ENCODE peak calls at places on chromosomes 12 and 14, in eight cellular contexts. F is astrocyte; E is PC-3; M is upper lobe of right lung; Q is CD4-positive, CD25-positive, alpha-beta regulatory T cell; I is ovary; G is iPS DF 6.9; Z is naive thymus-derived CD4-positive, alpha-beta T cell. A is an unnamed sample. For H3K4me1, the result is how much of the 10 kb centered on the place peaks cover.

GRCh38 chr12:2776129-2776806 is 18.5 kb upstream of the FKBP4 start:
- DNase-seq in F (no peak), E (no peak), M (no peak), Q (no peak), I (no peak), G (no peak), Z (no peak), A (no peak)

GRCh38 chr14:21192875-21193535 is 37.1 kb upstream of the OR5AU1 start:
- DNase-seq in F (peak), E (no peak), M (no peak), Q (no peak), I (no peak), G (no peak), Z (no peak), A (no peak)

GRCh38 chr12:94062796-94063635 is 85.4 kb upstream of the PLXNC1 start:
- DNase-seq in F (no peak), E (no peak), M (peak), Q (no peak), I (no peak), G (no peak), Z (no peak), A (no peak)

GRCh38 chr14:61329478-61330051 is 8.2 kb downstream of the PRKCH start:
- DNase-seq in F (no peak), E (no peak), M (no peak), Q (no peak), I (no peak), G (no peak), Z (no peak), A (no peak)

GRCh38 chr14:50773632-50774541 is 57.1 kb downstream of the NIN start:
- DNase-seq in F (peak), E (peak), M (no peak), Q (no peak), I (no peak), G (peak), Z (no peak), A (no peak)

GRCh38 chr12:203462-204260 is 10.3 kb downstream of the SLC6A12 start:
- DNase-seq in F (no peak), E (no peak), M (no peak), Q (no peak), I (peak), G (no peak), Z (no peak), A (peak)

GRCh38 chr12:105622846-105623245 is 292.4 kb downstream of the C12orf75 start:
- DNase-seq in F (no peak), E (no peak), M (no peak), Q (no peak), I (no peak), G (no peak), Z (no peak), A (no peak)

GRCh38 chr12:3137814-3138445 is 60.8 kb downstream of the TSPAN9 start:
- DNase-seq in F (no peak), E (no peak), M (no peak), Q (no peak), I (no peak), G (no peak), Z (no peak), A (no peak)

GRCh38 chr12:13390381-13390856 is 193.9 kb downstream of the EMP1 start:
- DNase-seq in F (peak), E (peak), M (peak), Q (no peak), I (peak), G (no peak), Z (no peak), A (peak)

GRCh38 chr14:70901218-70901772 is 6.0 kb upstream of the PCNX1 start:
- DNase-seq in F (peak), E (no peak), M (no peak), Q (no peak), I (no peak), G (no peak), Z (no peak), A (no peak)

GRCh38 chr14:100290607-100291304 is 15.5 kb downstream of the SLC25A29 start:
- DNase-seq in F (no peak), E (no peak), M (peak), Q (no peak), I (no peak), G (no peak), Z (no peak), A (no peak)

GRCh38 chr12:75917704-75918103 is 113.9 kb downstream of the PHLDA1 start:
- DNase-seq in F (no peak), E (no peak), M (no peak), Q (no peak), I (no peak), G (no peak), Z (no peak), A (no peak)

GRCh38 chr14:80946187-80946586 is 4.6 kb upstream of the CEP128 start:
- DNase-seq in F (no peak), E (peak), M (no peak), Q (no peak), I (no peak), G (no peak), Z (no peak), A (no peak)

GRCh38 chr12:13178568-13179158 is 17.9 kb upstream of the EMP1 start:
- DNase-seq in F (no peak), E (no peak), M (no peak), Q (no peak), I (peak), G (no peak), Z (no peak), A (peak)

GRCh38 chr12:80268924-80269749 is 169.8 kb downstream of the OTOGL start:
- DNase-seq in F (peak), E (peak), M (no peak), Q (no peak), I (no peak), G (no peak), Z (no peak), A (no peak)

GRCh38 chr12:8658361-8658760 is 4.3 kb downstream of the MFAP5 start:
- DNase-seq in F (peak), E (peak), M (no peak), Q (no peak), I (no peak), G (no peak), Z (no peak), A (no peak)

GRCh38 chr12:76422154-76422877 is 74.1 kb upstream of the BBS10 start:
- DNase-seq in F (peak), E (no peak), M (no peak), Q (no peak), I (no peak), G (no peak), Z (no peak), A (no peak)

GRCh38 chr12:42166501-42166900 is 21.8 kb upstream of the GXYLT1 start:
- DNase-seq in F (peak), E (no peak), M (no peak), Q (no peak), I (no peak), G (no peak), Z (no peak), A (no peak)

GRCh38 chr12:94714378-94714777 is 64.0 kb upstream of the TMCC3 start:
- DNase-seq in F (peak), E (peak), M (no peak), Q (no peak), I (no peak), G (no peak), Z (no peak), A (no peak)

GRCh38 chr12:68416350-68416749 is 84.2 kb upstream of the MDM1 start:
- DNase-seq in F (no peak), E (no peak), M (no peak), Q (no peak), I (no peak), G (no peak), Z (no peak), A (no peak)

GRCh38 chr14:51967521-51967920 is 21.8 kb upstream of the RTRAF start:
- DNase-seq in F (no peak), E (no peak), M (no peak), Q (no peak), I (no peak), G (no peak), Z (no peak), A (no peak)

GRCh38 chr12:117441751-117442150 is 80.3 kb upstream of the NOS1 start:
- DNase-seq in F (peak), E (peak), M (no peak), Q (no peak), I (no peak), G (no peak), Z (no peak), A (peak)

GRCh38 chr12:84727964-84728363 is 184.6 kb downstream of the SLC6A15 start:
- DNase-seq in F (peak), E (peak), M (no peak), Q (no peak), I (no peak), G (no peak), Z (no peak), A (no peak)

GRCh38 chr12:46459881-46460545 is 87.4 kb upstream of the SLC38A2 start:
- DNase-seq in F (no peak), E (no peak), M (no peak), Q (no peak), I (peak), G (no peak), Z (no peak), A (no peak)

GRCh38 chr14:74531467-74531866 is 37.9 kb downstream of the ISCA2 start:
- DNase-seq in F (no peak), E (peak), M (no peak), Q (no peak), I (no peak), G (peak), Z (no peak), A (peak)

GRCh38 chr12:28130625-28131598 is 59.3 kb upstream of the CCDC91 start:
- DNase-seq in F (peak), E (peak), M (no peak), Q (no peak), I (peak), G (no peak), Z (no peak), A (peak)

GRCh38 chr14:23929822-23930294 is 23.7 kb upstream of the DHRS4 start:
- DNase-seq in F (peak), E (peak), M (peak), Q (peak), I (peak), G (peak), Z (peak), A (peak)

GRCh38 chr12:124592050-124592449 is 24.6 kb upstream of the NCOR2 start:
- DNase-seq in F (peak), E (peak), M (no peak), Q (no peak), I (peak), G (no peak), Z (no peak), A (peak)

GRCh38 chr14:68927956-68928675 is 51.0 kb downstream of the ACTN1 start:
- DNase-seq in F (no peak), E (no peak), M (no peak), Q (no peak), I (no peak), G (no peak), Z (peak), A (no peak)
- H3K27ac ChIP-seq in F (no peak), E (no peak), M (peak), Q (no peak), I (no peak), G (no peak), Z (peak), A (no peak)

DNA sequence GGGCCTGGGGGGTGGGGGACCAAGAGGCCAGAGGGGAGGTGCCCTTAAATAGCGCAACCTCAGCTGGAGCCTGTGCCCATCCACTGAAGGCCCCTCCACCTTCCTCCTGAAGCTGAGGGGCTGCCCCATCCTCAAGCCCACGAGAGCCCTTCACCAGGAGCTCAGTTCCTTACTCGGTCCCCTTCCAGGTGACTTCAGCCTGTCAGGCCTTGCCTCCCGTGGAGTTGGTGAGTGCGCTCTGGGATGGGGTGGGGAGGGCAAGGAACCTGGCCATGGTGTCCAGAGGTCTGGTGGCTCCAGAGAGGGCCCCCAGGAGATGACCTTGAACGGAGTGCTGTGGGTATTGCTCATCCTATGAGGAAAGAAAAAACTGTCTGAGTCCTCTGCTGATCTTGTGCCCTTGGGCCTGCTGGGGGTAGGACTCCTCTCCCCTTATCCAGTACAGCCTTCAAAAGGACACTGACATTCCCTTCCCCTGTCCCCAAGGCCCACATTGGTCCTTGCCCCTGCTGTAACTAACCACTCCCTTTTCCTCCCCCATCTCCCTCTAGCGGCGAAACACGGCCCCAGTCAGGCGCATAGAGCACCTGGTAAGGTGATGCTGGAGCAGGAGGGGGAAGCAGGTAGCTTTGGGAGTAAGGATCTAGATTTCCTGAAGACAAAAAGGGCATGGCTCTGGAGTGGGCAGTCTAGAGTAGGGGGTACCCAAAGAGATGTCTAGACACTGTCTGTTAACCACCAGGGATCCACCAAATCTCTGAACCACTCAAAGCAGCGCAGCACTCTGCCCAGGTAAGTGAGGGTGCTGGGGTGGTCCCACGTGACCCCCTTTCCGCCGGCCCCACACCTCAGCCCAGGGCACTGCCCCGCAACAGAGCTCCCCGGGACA is 3.6 kb downstream of the TNS2 start:
- DNase-seq in F (no peak), E (peak), M (peak), Q (peak), I (peak), G (no peak), Z (peak), A (peak)
- H3K4me1 ChIP-seq in F (half or more), E (half or more), M (under half), Q (under half), I (under half), G (under half), Z (under half), A (under half)

GRCh38 chr14:88825078-88825458 is 617 bp downstream of the TTC8 start:
- DNase-seq in F (peak), E (no peak), M (no peak), Q (no peak), I (no peak), G (no peak), Z (no peak), A (no peak)
- H3K27ac ChIP-seq in F (peak), E (peak), M (peak), Q (peak), I (peak), G (no peak), Z (peak), A (no peak)

GRCh38 chr14:91352101-91352500 is 65.5 kb downstream of the CCDC88C start:
- DNase-seq in F (peak), E (no peak), M (peak), Q (no peak), I (peak), G (no peak), Z (no peak), A (peak)

GRCh38 chr14:91356218-91356763 is 61.3 kb downstream of the CCDC88C start:
- DNase-seq in F (no peak), E (no peak), M (no peak), Q (no peak), I (no peak), G (no peak), Z (no peak), A (no peak)

GRCh38 chr14:91352696-91353692 is 64.6 kb downstream of the CCDC88C start:
- DNase-seq in F (no peak), E (no peak), M (no peak), Q (no peak), I (no peak), G (no peak), Z (no peak), A (peak)

GRCh38 chr14:91354979-91355685 is 62.5 kb downstream of the CCDC88C start:
- DNase-seq in F (no peak), E (no peak), M (no peak), Q (no peak), I (no peak), G (peak), Z (no peak), A (no peak)

DNA sequence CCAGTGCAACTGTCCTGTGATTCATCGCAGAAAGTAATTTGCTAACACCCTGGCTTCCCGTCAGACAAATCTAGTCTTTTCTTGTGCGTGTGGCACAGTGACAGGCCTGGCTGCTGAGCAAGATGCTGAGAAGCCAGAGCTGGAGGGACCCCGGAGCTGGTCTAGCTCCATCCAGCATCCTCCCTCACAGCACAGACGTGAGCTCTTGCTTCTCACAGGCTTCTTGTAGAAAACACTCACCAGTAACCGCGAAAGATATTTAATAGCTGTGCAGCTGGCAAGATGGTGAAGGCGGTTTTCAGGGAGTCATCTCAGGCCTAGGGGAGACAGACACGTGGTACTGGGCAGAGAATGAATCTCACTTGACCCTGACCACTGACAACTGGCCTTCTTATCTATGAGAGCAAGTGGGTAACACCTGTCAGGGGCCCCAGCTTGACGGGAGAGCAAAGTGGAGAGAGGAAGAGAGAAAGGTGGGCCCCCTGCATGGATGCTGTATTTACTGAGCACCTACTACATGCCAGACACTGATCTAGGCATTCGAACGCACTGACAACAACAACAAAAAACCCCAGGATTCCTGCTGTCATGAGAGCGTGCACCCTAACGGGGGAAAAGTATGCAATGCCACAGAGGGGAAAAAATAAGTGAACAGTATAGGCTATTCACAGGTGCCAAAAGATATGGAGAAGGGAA is 63.3 kb downstream of the CCDC88C start:
- DNase-seq in F (peak), E (no peak), M (no peak), Q (no peak), I (no peak), G (no peak), Z (no peak), A (peak)
- H3K4me1 ChIP-seq in F (under half), E (under half), M (under half), Q (half or more), I (under half), G (under half), Z (half or more), A (under half)

A was measured in right cardiac atrium.